ENCODE peak calls at places on chromosomes 3 and 15, in four cellular contexts. H, E, W and O are unnamed samples.

GRCh38 chr3:147333098-147333497 is 73.2 kb downstream of the ZIC4 start:
- DNase-seq in H (no peak), E (no peak), W (no peak), O (no peak)

GRCh38 chr3:133570139-133570936 is 3.1 kb upstream of the CDV3 start:
- DNase-seq in H (peak; percentile 88), E (peak; percentile 50), W (no peak), O (no peak)

GRCh38 chr15:66948294-66948693 is 117.1 kb upstream of the SMAD3 start:
- DNase-seq in H (no peak), E (no peak), W (no peak), O (no peak)

GRCh38 chr3:76997733-76998132 is 42.2 kb upstream of the ROBO2 start:
- DNase-seq in H (no peak), E (peak; percentile 11), W (no peak), O (no peak)

GRCh38 chr3:172635588-172635987 is 75.3 kb downstream of the NCEH1 start:
- DNase-seq in H (no peak), E (no peak), W (no peak), O (no peak)

GRCh38 chr3:50665603-50666115 is 9.1 kb upstream of the DOCK3 start:
- DNase-seq in H (no peak), E (no peak), W (no peak), O (no peak)

GRCh38 chr15:68491415-68492106 is 59.6 kb upstream of the ITGA11 start:
- DNase-seq in H (no peak), E (no peak), W (no peak), O (no peak)

GRCh38 chr15:53072077-53072476 is 281.9 kb upstream of the ONECUT1 start:
- DNase-seq in H (no peak), E (peak; percentile 84), W (no peak), O (no peak)

GRCh38 chr15:44712108-44713005 is 1.0 kb downstream of the B2M start:
- DNase-seq in H (no peak), E (peak; percentile 63), W (peak; percentile 38), O (peak; percentile 82)

GRCh38 chr3:21697707-21698106 is 53.3 kb downstream of the ZNF385D start:
- DNase-seq in H (no peak), E (no peak), W (no peak), O (no peak)

GRCh38 chr15:49421991-49422390 is 1.1 kb upstream of the FGF7 start:
- DNase-seq in H (no peak), E (peak; percentile 23), W (peak; percentile 2), O (peak; percentile 43)

GRCh38 chr3:184198509-184198908 is 12.5 kb downstream of the ABCF3 start:
- DNase-seq in H (no peak), E (no peak), W (no peak), O (no peak)

GRCh38 chr15:36617529-36618196 is 38.2 kb downstream of the CDIN1 start:
- DNase-seq in H (no peak), E (no peak), W (no peak), O (no peak)

GRCh38 chr15:81531141-81531592 is 157.2 kb upstream of the TMC3 start:
- DNase-seq in H (no peak), E (no peak), W (no peak), O (no peak)

GRCh38 chr3:125611908-125612307 is 16.6 kb upstream of the OSBPL11 start:
- DNase-seq in H (no peak), E (no peak), W (no peak), O (no peak)

GRCh38 chr3:193261970-193262369 is 20.9 kb downstream of the PLAAT1 start:
- DNase-seq in H (no peak), E (no peak), W (no peak), O (no peak)

GRCh38 chr3:53067571-53067970 is 21.7 kb upstream of the SFMBT1 start:
- DNase-seq in H (no peak), E (no peak), W (no peak), O (no peak)

GRCh38 chr3:149581248-149581647 is 76.6 kb downstream of the WWTR1 start:
- DNase-seq in H (no peak), E (no peak), W (no peak), O (no peak)

GRCh38 chr15:89575656-89576416 is 567 bp downstream of the TICRR start:
- DNase-seq in H (no peak), E (peak; percentile 18), W (no peak), O (no peak)

GRCh38 chr15:68816158-68816557 is 4.5 kb downstream of the ANP32A start:
- DNase-seq in H (no peak), E (no peak), W (no peak), O (no peak)

GRCh38 chr15:63601026-63601726 is 4.0 kb downstream of the FBXL22 start:
- DNase-seq in H (no peak), E (peak; percentile 43), W (peak; percentile 50), O (peak; percentile 72)

GRCh38 chr15:43879386-43880355 is 52.9 kb downstream of the WDR76 start:
- DNase-seq in H (no peak), E (no peak), W (no peak), O (no peak)

GRCh38 chr3:190577225-190577624 is 63.3 kb downstream of the IL1RAP start:
- DNase-seq in H (no peak), E (no peak), W (no peak), O (no peak)